ENCODE peak calls at places on chromosomes 6 and 20, in six cellular contexts. B, S, Y, N, O and C are unnamed samples.

GRCh38 chr6:154984146-154984545 is 11.0 kb upstream of the TIAM2 start:
- DNase-seq in B (no peak), S (no peak), Y (no peak), N (no peak), O (peak; percentile 13), C (no peak)

GRCh38 chr6:25318589-25318988 is 39.4 kb downstream of the CARMIL1 start:
- DNase-seq in B (no peak), S (no peak), Y (no peak), N (no peak), O (no peak), C (no peak)

GRCh38 chr6:11251553-11252358 is 19.3 kb upstream of the NEDD9 start:
- DNase-seq in B (no peak), S (no peak), Y (no peak), N (peak; percentile 85), O (peak; percentile 53), C (no peak)

GRCh38 chr6:10140824-10141223 is 274.1 kb downstream of the TFAP2A start:
- DNase-seq in B (no peak), S (no peak), Y (peak; percentile 35), N (no peak), O (no peak), C (no peak)

GRCh38 chr20:39800548-39800947 is 838.4 kb downstream of the DHX35 start:
- DNase-seq in B (peak; percentile 65), S (no peak), Y (no peak), N (no peak), O (peak; percentile 45), C (no peak)

GRCh38 chr6:170030284-170031095 is 260.4 kb downstream of the DLL1 start:
- DNase-seq in B (no peak), S (peak; percentile 40), Y (no peak), N (no peak), O (no peak), C (no peak)

GRCh38 chr20:41001497-41001896 is 27.1 kb upstream of the TOP1 start:
- DNase-seq in B (no peak), S (no peak), Y (no peak), N (no peak), O (peak; percentile 45), C (no peak)

GRCh38 chr6:106870069-106870468 is 104.5 kb downstream of the CD24 start:
- DNase-seq in B (no peak), S (no peak), Y (no peak), N (no peak), O (peak; percentile 95), C (no peak)

GRCh38 chr6:156779206-156780116 is 2.3 kb downstream of the ARID1B start:
- DNase-seq in B (peak; percentile 39), S (no peak), Y (no peak), N (no peak), O (peak; percentile 52), C (peak; percentile 47)

GRCh38 chr6:19424853-19425252 is 412.3 kb upstream of the ID4 start:
- DNase-seq in B (no peak), S (no peak), Y (no peak), N (no peak), O (no peak), C (no peak)

GRCh38 chr20:19713851-19714716 is 44.0 kb upstream of the RIN2 start:
- DNase-seq in B (no peak), S (no peak), Y (no peak), N (no peak), O (no peak), C (no peak)

GRCh38 chr6:149461670-149462069 is 23.1 kb downstream of the ZC3H12D start:
- DNase-seq in B (no peak), S (no peak), Y (no peak), N (no peak), O (no peak), C (no peak)

GRCh38 chr6:152301021-152301805 is 335.9 kb downstream of the SYNE1 start:
- DNase-seq in B (no peak), S (no peak), Y (no peak), N (no peak), O (no peak), C (no peak)

GRCh38 chr20:57065646-57066045 is 200.8 kb downstream of the BMP7 start:
- DNase-seq in B (no peak), S (peak; percentile 92), Y (no peak), N (no peak), O (peak; percentile 42), C (no peak)

GRCh38 chr6:91268941-91269340 is 682.1 kb upstream of the MAP3K7 start:
- DNase-seq in B (no peak), S (no peak), Y (no peak), N (no peak), O (no peak), C (no peak)